ENCODE peak calls at places on chromosomes 13 and 19, in ten cellular contexts. X is KBM-7; R is A549; C is activated T-cell treated with anti-CD3 and anti-CD28 coated beads, Interleukin-2, amount 50 U/mL, for 1 hour; V is H54; Y is psoas muscle; J is GM10248; E is fibroblast of pulmonary artery; P is stimulated activated CD4-positive, alpha-beta T cell treated with anti-CD3 and anti-CD28 coated beads, Interleukin-1b, Interleukin-23, amount 100 ng/mL, for 1 hour; I is Kasumi-1. Q is an unnamed sample.

GRCh38 chr19:7622933-7623685 is 6.2 kb downstream of the XAB2 start:
- DNase-seq in Y (no peak), X (no peak), J (no peak), P (no peak), V (no peak), R (no peak), E (no peak), I (no peak), C (no peak), Q (peak; percentile 13)

GRCh38 chr13:44414771-44415170 is 41.1 kb downstream of the SERP2 start:
- DNase-seq in X (no peak), Y (no peak), C (no peak), J (no peak), E (no peak), V (no peak), I (peak; percentile 74), P (no peak), R (no peak), Q (no peak)

GRCh38 chr13:98105929-98106336 is 37.0 kb upstream of the FARP1 start:
- DNase-seq in V (no peak), R (no peak), E (peak; percentile 73), Y (no peak), C (no peak), P (no peak), I (no peak), J (no peak), X (peak; percentile 90), Q (peak; percentile 75)

GRCh38 chr13:45851171-45851889 is at the start of gene SIAH3:
- DNase-seq in P (no peak), J (no peak), C (peak; percentile 27), R (no peak), E (peak; percentile 18), V (no peak), I (no peak), X (no peak), Y (no peak), Q (peak; percentile 95)

GRCh38 chr19:2166741-2167738 is 3.3 kb downstream of the DOT1L start:
- DNase-seq in J (no peak), C (no peak), X (no peak), P (no peak), I (no peak), V (peak; percentile 70), Y (peak; percentile 90), R (no peak), E (peak; percentile 67), Q (no peak)

GRCh38 chr13:106105153-106105552 is 430.3 kb downstream of the EFNB2 start:
- DNase-seq in V (no peak), J (no peak), P (no peak), E (no peak), Y (no peak), C (no peak), R (no peak), X (no peak), I (no peak), Q (no peak)

GRCh38 chr13:94956407-94957110 is 244.2 kb upstream of the SOX21 start:
- DNase-seq in R (no peak), I (no peak), J (no peak), X (no peak), C (no peak), E (no peak), V (no peak), P (no peak), Y (no peak), Q (no peak)

GRCh38 chr19:7701049-7701653 is 780 bp downstream of the FCER2 start:
- DNase-seq in Y (no peak), R (no peak), C (no peak), P (no peak), J (no peak), I (no peak), V (no peak), E (no peak), X (no peak), Q (no peak)

GRCh38 chr19:4372630-4373367 is 27.5 kb downstream of the SH3GL1 start:
- DNase-seq in Y (peak; percentile 22), X (no peak), R (no peak), V (no peak), J (no peak), C (no peak), E (no peak), I (no peak), P (no peak), Q (no peak)

GRCh38 chr13:67148219-67148583 is 81.9 kb downstream of the PCDH9 start:
- DNase-seq in E (peak; percentile 67), X (no peak), I (no peak), C (no peak), J (no peak), R (no peak), P (no peak), V (no peak), Y (no peak), Q (no peak)

GRCh38 chr13:45928196-45928595 is 76.6 kb upstream of the SIAH3 start:
- DNase-seq in I (no peak), Y (no peak), J (no peak), P (no peak), X (no peak), E (no peak), C (no peak), V (no peak), R (no peak), Q (no peak)

GRCh38 chr19:6501740-6502648 is at the start of gene TUBB4A:
- DNase-seq in E (no peak), J (peak; percentile 77), X (peak; percentile 57), P (peak; percentile 15), V (no peak), I (no peak), R (peak; percentile 54), C (peak; percentile 58), Y (peak; percentile 40), Q (peak; percentile 32)

GRCh38 chr13:52377898-52378297 is 28.1 kb downstream of the THSD1 start:
- DNase-seq in V (no peak), Y (no peak), J (no peak), P (no peak), X (no peak), C (no peak), R (no peak), E (no peak), I (no peak), Q (no peak)

GRCh38 chr19:12952488-12953455 is 4.3 kb downstream of the GADD45GIP1 start:
- DNase-seq in R (no peak), I (no peak), J (no peak), P (no peak), Y (no peak), V (no peak), C (no peak), E (peak; percentile 86), X (no peak), Q (peak; percentile 96)

GRCh38 chr19:18379803-18380747 is 5.9 kb upstream of the GDF15 start:
- DNase-seq in P (no peak), J (no peak), I (no peak), Y (peak; percentile 93), V (peak; percentile 81), R (peak; percentile 84), X (peak; percentile 55), E (peak; percentile 85), C (no peak), Q (no peak)

GRCh38 chr13:37194428-37194861 is 89.0 kb upstream of the CSNK1A1L start:
- DNase-seq in Y (no peak), J (no peak), X (no peak), C (no peak), I (no peak), V (no peak), E (peak; percentile 84), P (no peak), R (no peak), Q (no peak)

GRCh38 chr13:112793545-112794445 is 104.0 kb downstream of the ATP11A start:
- DNase-seq in C (no peak), I (no peak), X (no peak), V (no peak), E (no peak), J (no peak), R (no peak), P (no peak), Y (no peak), Q (no peak)

GRCh38 chr13:72255908-72256307 is 388.9 kb upstream of the DACH1 start:
- DNase-seq in E (peak; percentile 20), V (no peak), R (no peak), I (peak; percentile 32), Y (no peak), X (no peak), J (no peak), C (no peak), P (no peak), Q (peak; percentile 90)

GRCh38 chr19:7004313-7004931 is 16.8 kb downstream of the MBD3L2B start:
- DNase-seq in V (no peak), E (no peak), X (peak; percentile 73), R (peak; percentile 29), Y (no peak), C (no peak), P (no peak), J (no peak), I (peak; percentile 22), Q (no peak)

GRCh38 chr19:38084196-38084595 is 139.8 kb downstream of the DPF1 start:
- DNase-seq in P (no peak), R (no peak), Y (no peak), E (no peak), X (no peak), I (no peak), V (no peak), J (no peak), C (no peak), Q (no peak)

GRCh38 chr13:25171517-25172302 is at the start of gene AMER2:
- DNase-seq in R (no peak), V (no peak), X (no peak), I (no peak), C (no peak), P (no peak), J (peak; percentile 46), Y (no peak), E (peak; percentile 16), Q (peak; percentile 97)

GRCh38 chr13:106384516-106384915 is 150.9 kb downstream of the EFNB2 start:
- DNase-seq in J (no peak), V (no peak), R (no peak), P (no peak), E (no peak), X (no peak), I (no peak), C (no peak), Y (no peak), Q (no peak)

GRCh38 chr13:39602277-39602613 is 748 bp downstream of the LHFPL6 start:
- DNase-seq in J (peak; percentile 45), Y (no peak), E (no peak), V (no peak), C (no peak), R (peak; percentile 10), I (peak; percentile 27), P (no peak), X (no peak), Q (no peak)

GRCh38 chr13:102132896-102133295 is 269.0 kb downstream of the FGF14 start:
- DNase-seq in E (no peak), C (no peak), R (no peak), P (no peak), I (no peak), J (no peak), X (no peak), V (no peak), Y (no peak), Q (no peak)

GRCh38 chr19:39342647-39343305 is 555 bp downstream of the SAMD4B start:
- DNase-seq in V (no peak), J (no peak), P (no peak), E (no peak), I (no peak), Y (peak; percentile 41), X (no peak), R (no peak), C (peak; percentile 36), Q (peak; percentile 41)

GRCh38 chr13:42039457-42039945 is 8.9 kb upstream of the DGKH start:
- DNase-seq in X (no peak), J (peak; percentile 32), R (peak; percentile 20), I (no peak), P (no peak), C (no peak), V (no peak), Y (no peak), E (no peak), Q (no peak)

Q was measured in NCI-H82.